ENCODE peak calls at places on chromosomes 2 and 18, in nine cellular contexts. T, Z, I, A, U, E, M, W and K are unnamed samples.

GRCh38 chr2:15653806-15654726 is 62.4 kb downstream of the DDX1 start:
- DNase-seq in M (no peak), W (no peak), A (no peak), Z (no peak), U (no peak), T (no peak), I (no peak), E (no peak), K (no peak)

GRCh38 chr2:71710805-71711469 is 257.6 kb downstream of the DYSF start:
- DNase-seq in E (peak; percentile 37), U (no peak), M (no peak), T (no peak), I (no peak), A (no peak), W (peak; percentile 63), Z (no peak), K (peak; percentile 59)

GRCh38 chr2:105387225-105387624 is 11.6 kb downstream of the FHL2 start:
- DNase-seq in U (no peak), E (no peak), W (no peak), Z (no peak), T (no peak), M (no peak), I (no peak), A (no peak), K (no peak)

GRCh38 chr2:109453596-109453995 is 160.2 kb downstream of the SEPTIN10 start:
- DNase-seq in E (no peak), Z (no peak), I (no peak), U (no peak), W (peak; percentile 84), T (no peak), A (no peak), M (peak; percentile 32), K (no peak)

GRCh38 chr18:49355028-49355427 is 105.4 kb downstream of the DYM start:
- DNase-seq in T (no peak), Z (no peak), I (no peak), M (no peak), W (no peak), A (no peak), E (no peak), U (no peak), K (no peak)

GRCh38 chr2:97982621-97983020 is 13.1 kb downstream of the TMEM131 start:
- DNase-seq in A (no peak), I (no peak), M (no peak), Z (no peak), T (no peak), U (no peak), W (no peak), E (no peak), K (no peak)

GRCh38 chr2:71785550-71785951 is 332.2 kb downstream of the DYSF start:
- DNase-seq in I (no peak), A (no peak), E (no peak), T (no peak), M (no peak), W (no peak), U (no peak), Z (peak; percentile 79), K (no peak)

GRCh38 chr2:119674711-119675500 is 4.1 kb upstream of the TMEM177 start:
- DNase-seq in I (no peak), E (no peak), A (no peak), U (no peak), T (peak; percentile 24), Z (no peak), W (no peak), M (no peak), K (no peak)

GRCh38 chr18:53610957-53611356 is 613.5 kb downstream of the MBD2 start:
- DNase-seq in M (no peak), Z (no peak), U (no peak), I (no peak), E (no peak), A (peak; percentile 2), T (no peak), W (no peak), K (no peak)

GRCh38 chr2:195656131-195656858 is 731 bp upstream of the SLC39A10 start:
- DNase-seq in E (no peak), A (no peak), Z (no peak), I (no peak), U (no peak), M (no peak), T (no peak), W (no peak), K (no peak)

GRCh38 chr2:170255971-170256370 is 78.0 kb downstream of the MYO3B start:
- DNase-seq in T (no peak), U (no peak), E (no peak), I (no peak), W (no peak), Z (no peak), A (no peak), M (no peak), K (no peak)

GRCh38 chr2:127142663-127143630 is 36.0 kb upstream of the BIN1 start:
- DNase-seq in U (no peak), I (no peak), M (no peak), T (no peak), W (no peak), Z (no peak), A (no peak), E (peak; percentile 12), K (no peak)

GRCh38 chr18:47949197-47949596 is 18.7 kb upstream of the SMAD2 start:
- DNase-seq in Z (no peak), M (no peak), U (no peak), I (no peak), A (no peak), W (no peak), E (no peak), T (no peak), K (no peak)

GRCh38 chr2:7029291-7030059 is 112.3 kb downstream of the RNF144A start:
- DNase-seq in E (peak; percentile 75), T (no peak), U (no peak), I (no peak), Z (no peak), M (no peak), A (no peak), W (no peak), K (no peak)
- TF ChIP-seq CTCF in E (no peak), T (no peak), U (peak; percentile 29), I (no peak), Z (no peak), M (no peak), A (no peak), W (no peak), K (peak; percentile 26)

GRCh38 chr2:233354500-233354924 is 218 bp downstream of the DGKD start:
- DNase-seq in I (no peak), Z (no peak), W (no peak), E (peak; percentile 81), M (no peak), A (no peak), U (no peak), T (no peak), K (no peak)

GRCh38 chr2:233352141-233352842 is 2.0 kb upstream of the DGKD start:
- DNase-seq in A (no peak), T (no peak), W (peak; percentile 49), Z (no peak), I (no peak), E (no peak), U (no peak), M (peak; percentile 47), K (no peak)

GRCh38 chr2:233353101-233353768 is 1.1 kb upstream of the DGKD start:
- DNase-seq in I (no peak), A (no peak), M (peak; percentile 72), T (no peak), E (no peak), W (peak; percentile 99), U (no peak), Z (no peak), K (no peak)

GRCh38 chr2:233354971-233355574 is 779 bp downstream of the DGKD start:
- DNase-seq in W (no peak), E (peak; percentile 78), T (peak; percentile 31), A (peak; percentile 27), U (no peak), Z (no peak), M (peak; percentile 77), I (no peak), K (no peak)

DNA sequence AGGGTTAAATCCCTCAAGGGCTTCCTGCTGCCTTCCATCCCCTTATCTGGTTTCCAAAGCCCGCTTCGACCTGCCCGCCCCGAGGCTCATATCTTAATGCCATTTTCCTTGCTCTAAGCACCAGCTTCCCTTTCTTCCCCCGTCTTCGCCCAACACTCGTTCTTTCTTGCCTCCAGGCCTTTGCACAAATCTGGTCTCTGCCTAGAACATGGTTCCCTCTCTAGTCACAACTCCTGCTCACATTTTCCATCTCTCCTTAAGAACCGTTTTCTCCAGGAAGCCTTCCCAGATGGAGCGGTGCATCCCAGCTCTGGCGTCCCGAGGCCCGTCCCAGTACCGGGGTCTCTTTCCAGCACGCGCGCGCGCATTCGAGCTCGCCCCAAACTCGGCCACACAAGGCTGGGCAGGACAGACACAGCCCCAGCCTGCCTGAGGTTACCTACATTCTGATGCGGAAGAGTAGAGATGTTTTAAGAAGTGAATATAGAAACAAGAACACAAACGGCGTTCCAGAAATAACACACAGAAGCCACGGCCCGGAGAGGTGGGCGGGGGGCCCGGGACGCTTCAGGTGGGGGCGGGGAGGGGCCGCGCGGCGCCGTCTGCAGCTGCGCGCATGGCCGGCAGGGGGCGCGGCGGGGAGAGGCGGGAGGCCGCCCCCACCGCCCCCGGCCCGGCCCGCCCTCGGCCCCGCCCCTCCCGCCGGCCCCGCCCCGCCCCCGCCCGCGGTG is at the start of gene DGKD:
- DNase-seq in W (peak; percentile 69), E (peak; percentile 86), Z (peak; percentile 80), U (no peak), T (peak; percentile 87), M (peak; percentile 85), I (no peak), A (peak; percentile 88), K (no peak)
- TF ChIP-seq CTCF in W (peak; percentile 30), E (peak; percentile 67), Z (no peak), U (peak; percentile 31), T (peak; percentile 58), M (no peak), I (peak; percentile 80), A (peak; percentile 51), K (peak; percentile 63)

GRCh38 chr18:3192286-3192685 is 27.5 kb downstream of the MYOM1 start:
- DNase-seq in I (no peak), W (no peak), T (no peak), A (no peak), Z (no peak), U (no peak), M (no peak), E (no peak), K (no peak)
- TF ChIP-seq CTCF in I (no peak), W (no peak), T (no peak), A (no peak), Z (no peak), U (no peak), M (no peak), E (no peak), K (no peak)

GRCh38 chr2:84532291-84532690 is 16.0 kb downstream of the DNAH6 start:
- DNase-seq in E (no peak), U (no peak), W (no peak), M (no peak), A (no peak), I (no peak), Z (no peak), T (no peak), K (no peak)
- TF ChIP-seq CTCF in E (no peak), U (no peak), W (no peak), M (no peak), A (no peak), I (no peak), Z (no peak), T (no peak), K (no peak)